ENCODE peak calls at places on chromosomes 13 and 19, in nine cellular contexts. One of them, this sample, is unnamed.

GRCh38 chr13:25171517-25172302 is at the start of gene AMER2:
- DNase-seq in NCI-H69: peak; percentile 60
- DNase-seq in COLO829: no peak
- DNase-seq in kidney tubule cell: no peak
- DNase-seq in anterior cingulate cortex: peak; percentile 89
- DNase-seq in HEK293T: peak; percentile 33
- DNase-seq in NCI-H2081: peak; percentile 58
- DNase-seq in iPS DF 6.9: no peak
- DNase-seq in EH: peak; percentile 12
- DNase-seq in this sample: no peak

GRCh38 chr19:18263324-18264215 is 10.7 kb downstream of the IQCN start:
- DNase-seq in HEK293T: no peak
- DNase-seq in NCI-H2081: no peak
- DNase-seq in kidney tubule cell: no peak
- DNase-seq in iPS DF 6.9: no peak
- DNase-seq in NCI-H69: no peak
- DNase-seq in anterior cingulate cortex: no peak
- DNase-seq in EH: no peak
- DNase-seq in COLO829: no peak
- DNase-seq in this sample: no peak

GRCh38 chr13:87810920-87811344 is 139.8 kb downstream of the SLITRK5 start:
- DNase-seq in COLO829: no peak
- DNase-seq in kidney tubule cell: no peak
- DNase-seq in NCI-H69: peak; percentile 64
- DNase-seq in anterior cingulate cortex: no peak
- DNase-seq in EH: no peak
- DNase-seq in iPS DF 6.9: no peak
- DNase-seq in HEK293T: no peak
- DNase-seq in NCI-H2081: no peak
- DNase-seq in this sample: no peak

GRCh38 chr13:89066868-89067466 is 1395.8 kb downstream of the SLITRK5 start:
- DNase-seq in COLO829: peak; percentile 13
- DNase-seq in kidney tubule cell: peak; percentile 61
- DNase-seq in iPS DF 6.9: peak; percentile 43
- DNase-seq in NCI-H2081: peak; percentile 72
- DNase-seq in NCI-H69: peak; percentile 81
- DNase-seq in anterior cingulate cortex: no peak
- DNase-seq in EH: no peak
- DNase-seq in HEK293T: peak; percentile 71
- DNase-seq in this sample: no peak

GRCh38 chr13:50596776-50597203 is 246.7 kb downstream of the DLEU7 start:
- DNase-seq in iPS DF 6.9: no peak
- DNase-seq in HEK293T: no peak
- DNase-seq in COLO829: no peak
- DNase-seq in anterior cingulate cortex: no peak
- DNase-seq in kidney tubule cell: no peak
- DNase-seq in EH: no peak
- DNase-seq in NCI-H2081: no peak
- DNase-seq in NCI-H69: peak; percentile 6
- DNase-seq in this sample: no peak

GRCh38 chr19:6803036-6803404 is 30.5 kb downstream of the VAV1 start:
- DNase-seq in NCI-H2081: no peak
- DNase-seq in iPS DF 6.9: no peak
- DNase-seq in HEK293T: no peak
- DNase-seq in COLO829: no peak
- DNase-seq in EH: no peak
- DNase-seq in NCI-H69: no peak
- DNase-seq in anterior cingulate cortex: no peak
- DNase-seq in kidney tubule cell: no peak
- DNase-seq in this sample: no peak

GRCh38 chr13:73168226-73168992 is 109.6 kb downstream of the KLF5 start:
- DNase-seq in HEK293T: no peak
- DNase-seq in anterior cingulate cortex: no peak
- DNase-seq in COLO829: no peak
- DNase-seq in NCI-H69: no peak
- DNase-seq in EH: peak; percentile 59
- DNase-seq in iPS DF 6.9: no peak
- DNase-seq in kidney tubule cell: peak; percentile 78
- DNase-seq in NCI-H2081: no peak
- DNase-seq in this sample: peak; percentile 53

GRCh38 chr19:35030257-35031071 is at the start of gene SCN1B:
- DNase-seq in anterior cingulate cortex: no peak
- DNase-seq in iPS DF 6.9: no peak
- DNase-seq in NCI-H2081: peak; percentile 26
- DNase-seq in HEK293T: peak; percentile 75
- DNase-seq in kidney tubule cell: peak; percentile 69
- DNase-seq in COLO829: peak; percentile 34
- DNase-seq in NCI-H69: peak; percentile 81
- DNase-seq in EH: peak; percentile 78
- DNase-seq in this sample: peak; percentile 26

GRCh38 chr19:43552198-43552450 is 19.1 kb downstream of the ZNF575 start:
- DNase-seq in kidney tubule cell: no peak
- DNase-seq in NCI-H69: no peak
- DNase-seq in COLO829: no peak
- DNase-seq in EH: no peak
- DNase-seq in iPS DF 6.9: no peak
- DNase-seq in NCI-H2081: no peak
- DNase-seq in anterior cingulate cortex: no peak
- DNase-seq in HEK293T: no peak
- DNase-seq in this sample: no peak

GRCh38 chr13:42967660-42968059 is 24.4 kb downstream of the EPSTI1 start:
- DNase-seq in HEK293T: no peak
- DNase-seq in COLO829: no peak
- DNase-seq in NCI-H2081: no peak
- DNase-seq in NCI-H69: peak; percentile 40
- DNase-seq in kidney tubule cell: no peak
- DNase-seq in EH: no peak
- DNase-seq in iPS DF 6.9: no peak
- DNase-seq in anterior cingulate cortex: no peak
- DNase-seq in this sample: no peak

GRCh38 chr13:24313449-24313848 is 4.1 kb downstream of the C1QTNF9 start:
- DNase-seq in HEK293T: no peak
- DNase-seq in EH: peak; percentile 38
- DNase-seq in anterior cingulate cortex: no peak
- DNase-seq in COLO829: no peak
- DNase-seq in NCI-H2081: no peak
- DNase-seq in iPS DF 6.9: no peak
- DNase-seq in NCI-H69: peak; percentile 0
- DNase-seq in kidney tubule cell: no peak
- DNase-seq in this sample: peak; percentile 25

GRCh38 chr13:110340812-110341444 is 33.8 kb downstream of the COL4A2 start:
- DNase-seq in HEK293T: no peak
- DNase-seq in anterior cingulate cortex: no peak
- DNase-seq in EH: peak; percentile 92
- DNase-seq in NCI-H69: no peak
- DNase-seq in NCI-H2081: no peak
- DNase-seq in kidney tubule cell: peak; percentile 79
- DNase-seq in COLO829: no peak
- DNase-seq in iPS DF 6.9: no peak
- DNase-seq in this sample: peak; percentile 45

GRCh38 chr13:51764184-51765141 is 39.5 kb downstream of the DHRS12 start:
- DNase-seq in NCI-H2081: peak; percentile 3
- DNase-seq in HEK293T: no peak
- DNase-seq in EH: peak; percentile 85
- DNase-seq in kidney tubule cell: peak; percentile 90
- DNase-seq in COLO829: peak; percentile 28
- DNase-seq in iPS DF 6.9: no peak
- DNase-seq in anterior cingulate cortex: peak; percentile 45
- DNase-seq in NCI-H69: peak; percentile 49
- DNase-seq in this sample: peak; percentile 74

GRCh38 chr19:41351339-41352245 is 2.1 kb downstream of the TGFB1 start:
- DNase-seq in kidney tubule cell: peak; percentile 63
- DNase-seq in NCI-H69: peak; percentile 74
- DNase-seq in NCI-H2081: no peak
- DNase-seq in EH: peak; percentile 64
- DNase-seq in COLO829: no peak
- DNase-seq in iPS DF 6.9: no peak
- DNase-seq in HEK293T: peak; percentile 56
- DNase-seq in anterior cingulate cortex: no peak
- DNase-seq in this sample: no peak

This sample was measured in HFFc6.